ENCODE peak calls at places on chromosome 2, in nine cellular contexts. R is HAP-1, P is endodermal cell, O is psoas muscle, M is tibial nerve, N is lower lobe of right lung, Q is AG04449, J is H7, Y is NB4. W is an unnamed sample.

GRCh38 chr2:215521031-215521430 is 85.2 kb upstream of the FN1 start:
- DNase-seq in J (no peak), N (no peak), P (no peak), Q (no peak), O (no peak), M (no peak), Y (no peak), R (no peak), W (no peak)

GRCh38 chr2:77149565-77149964 is 372.6 kb downstream of the LRRTM4 start:
- DNase-seq in M (no peak), P (no peak), Y (no peak), O (no peak), R (no peak), Q (no peak), J (no peak), N (no peak), W (no peak)

GRCh38 chr2:160551259-160551658 is 57.7 kb upstream of the RBMS1 start:
- DNase-seq in R (no peak), M (no peak), P (no peak), N (no peak), Y (peak), Q (no peak), J (no peak), O (no peak), W (no peak)

GRCh38 chr2:99971326-99971965 is 170.9 kb downstream of the AFF3 start:
- DNase-seq in O (no peak), J (no peak), Q (no peak), Y (no peak), N (no peak), P (no peak), R (no peak), M (no peak), W (no peak)

GRCh38 chr2:101581675-101582299 is 106.9 kb upstream of the RFX8 start:
- DNase-seq in R (no peak), Y (no peak), M (no peak), J (no peak), Q (no peak), O (no peak), N (no peak), P (no peak), W (no peak)

GRCh38 chr2:30287190-30287589 is 55.9 kb downstream of the LBH start:
- DNase-seq in Q (no peak), R (no peak), M (no peak), J (no peak), O (no peak), N (no peak), P (no peak), Y (no peak), W (no peak)

GRCh38 chr2:169572189-169572588 is 1.5 kb downstream of the FASTKD1 start:
- DNase-seq in R (no peak), P (no peak), J (no peak), M (no peak), O (no peak), N (no peak), Y (no peak), Q (no peak), W (no peak)

GRCh38 chr2:128513416-128514283 is 195.0 kb upstream of the HS6ST1 start:
- DNase-seq in Q (no peak), J (no peak), Y (peak), R (no peak), O (no peak), N (peak), M (peak), P (no peak), W (no peak)

GRCh38 chr2:219570194-219570923 is 980 bp downstream of the OBSL1 start:
- DNase-seq in Q (no peak), N (no peak), P (peak), M (no peak), J (peak), O (peak), R (peak), Y (peak), W (peak)

GRCh38 chr2:201257941-201258665 is 2.2 kb upstream of the CASP8 start:
- DNase-seq in Q (no peak), R (peak), M (peak), J (peak), O (peak), P (peak), N (peak), Y (peak), W (peak)

GRCh38 chr2:140128909-140129308 is 1348.7 kb upstream of the NXPH2 start:
- DNase-seq in N (no peak), P (no peak), R (no peak), J (no peak), Y (no peak), Q (no peak), M (no peak), O (no peak), W (no peak)

GRCh38 chr2:217102941-217103340 is 243.1 kb upstream of the TNP1 start:
- DNase-seq in R (no peak), M (no peak), P (no peak), Y (no peak), J (no peak), O (no peak), Q (no peak), N (no peak), W (no peak)

GRCh38 chr2:1841461-1841860 is 97.1 kb upstream of the PXDN start:
- DNase-seq in R (no peak), Q (no peak), M (no peak), J (peak), Y (no peak), P (no peak), N (no peak), O (no peak), W (no peak)

GRCh38 chr2:1842945-1843344 is 98.6 kb upstream of the PXDN start:
- DNase-seq in M (no peak), Y (no peak), P (no peak), Q (no peak), N (no peak), J (no peak), O (no peak), R (no peak), W (no peak)

GRCh38 chr2:1840046-1840445 is 95.7 kb upstream of the PXDN start:
- DNase-seq in Q (no peak), J (no peak), O (no peak), N (no peak), R (no peak), Y (no peak), M (no peak), P (no peak), W (no peak)

GRCh38 chr2:1843646-1844045 is 99.3 kb upstream of the PXDN start:
- DNase-seq in Q (no peak), M (no peak), N (no peak), R (no peak), J (no peak), O (no peak), P (no peak), Y (no peak), W (no peak)

GRCh38 chr2:1841903-1842791 is 97.8 kb upstream of the PXDN start:
- DNase-seq in Y (no peak), O (no peak), Q (no peak), P (peak), N (no peak), R (no peak), M (no peak), J (peak), W (no peak)
- H3K4me3 ChIP-seq in Y (no peak), O (no peak), Q (no peak), P (no peak), N (no peak), R (no peak), M (no peak), J (peak), W (no peak)

DNA sequence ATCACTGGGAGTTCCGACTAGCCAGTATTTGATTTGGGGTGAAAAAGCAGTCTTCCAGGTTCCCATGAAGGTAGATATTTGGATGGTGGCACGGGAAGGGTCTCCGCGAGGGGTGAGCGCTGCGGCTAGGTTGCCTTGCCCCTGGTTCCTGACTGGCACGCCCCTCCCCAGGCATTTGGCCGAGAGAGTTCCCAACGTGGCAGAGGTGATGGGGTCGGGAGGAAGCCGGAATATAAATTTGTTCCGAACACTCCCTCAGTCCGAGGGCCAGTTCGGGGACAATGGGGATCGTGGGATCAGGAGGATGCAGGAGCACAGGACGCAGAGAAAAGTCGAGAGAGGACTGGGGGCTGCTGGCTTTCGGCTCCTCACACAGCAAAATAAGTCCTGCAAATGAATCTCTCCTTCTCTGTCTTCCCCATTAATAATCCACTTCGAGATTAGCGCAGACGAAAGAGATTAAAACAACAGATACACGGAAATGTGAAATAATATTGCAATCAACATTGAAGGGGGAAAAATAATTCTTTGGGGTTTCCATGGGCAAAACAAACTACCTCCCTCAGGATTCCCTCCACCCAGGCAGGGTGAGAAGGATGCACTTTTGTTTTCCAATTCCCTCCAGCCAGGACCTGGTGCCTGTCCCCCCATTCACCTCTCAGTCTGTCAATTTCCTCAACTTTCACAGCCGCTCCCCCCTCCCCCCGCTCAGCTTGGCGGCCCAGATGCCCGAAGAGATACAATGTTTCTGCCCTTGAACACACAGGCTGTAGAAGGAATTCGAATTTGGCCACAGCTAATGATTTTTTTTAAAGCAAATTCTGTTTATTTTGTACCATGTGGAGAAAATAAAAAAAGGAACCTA is 3.1 kb upstream of the ZEB2 start:
- DNase-seq in J (peak), O (peak), Q (no peak), R (peak), Y (peak), P (peak), N (peak), M (no peak), W (peak)
- H3K4me3 ChIP-seq in J (peak), O (peak), Q (peak), R (peak), Y (peak), P (peak), N (peak), M (peak), W (peak)

GRCh38 chr2:174631009-174631981 is 33.7 kb upstream of the WIPF1 start:
- DNase-seq in P (no peak), J (no peak), O (no peak), R (no peak), Q (peak), M (no peak), Y (no peak), N (no peak), W (no peak)
- H3K4me3 ChIP-seq in P (no peak), J (no peak), O (no peak), R (no peak), Q (no peak), M (no peak), Y (peak), N (peak), W (no peak)

DNA sequence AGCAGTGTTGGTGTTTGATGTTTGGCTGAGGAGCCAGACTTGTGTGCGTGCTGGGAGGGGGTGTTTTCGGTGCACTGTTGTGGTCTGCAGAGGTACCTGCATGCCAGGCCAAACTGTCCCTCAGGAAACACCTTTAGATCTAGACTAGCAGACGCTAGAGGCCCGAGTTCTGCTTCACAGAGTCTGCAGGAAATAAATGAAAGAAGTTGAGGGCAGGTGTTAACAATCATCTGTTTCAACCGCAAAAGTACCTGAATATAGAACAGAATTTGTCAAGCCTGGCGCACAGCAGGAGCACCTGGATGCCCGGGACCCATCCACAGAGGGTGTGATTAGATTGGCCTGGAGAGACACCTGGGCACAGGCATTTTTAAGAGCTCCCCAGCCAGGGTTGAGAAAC is 40.5 kb upstream of the REL start:
- DNase-seq in Q (no peak), N (no peak), J (no peak), O (no peak), M (no peak), P (no peak), Y (no peak), R (no peak), W (no peak)
- H3K4me3 ChIP-seq in Q (no peak), N (no peak), J (no peak), O (no peak), M (no peak), P (no peak), Y (no peak), R (no peak), W (no peak)

GRCh38 chr2:104857262-104858221 is 3.6 kb downstream of the POU3F3 start:
- DNase-seq in R (peak), N (no peak), O (no peak), J (peak), Y (no peak), M (no peak), Q (no peak), P (no peak), W (no peak)

GRCh38 chr2:104860141-104860790 is 6.4 kb downstream of the POU3F3 start:
- DNase-seq in J (no peak), M (no peak), P (no peak), R (peak), Y (no peak), N (no peak), O (no peak), Q (no peak), W (no peak)

GRCh38 chr2:104861295-104862060 is 7.6 kb downstream of the POU3F3 start:
- DNase-seq in O (no peak), M (no peak), P (peak), N (no peak), J (peak), Y (no peak), Q (no peak), R (peak), W (no peak)

GRCh38 chr2:104858325-104858978 is 4.5 kb downstream of the POU3F3 start:
- DNase-seq in P (no peak), J (no peak), Q (no peak), N (no peak), Y (no peak), R (no peak), M (no peak), O (no peak), W (no peak)

GRCh38 chr2:104859310-104860130 is 5.6 kb downstream of the POU3F3 start:
- DNase-seq in M (no peak), Q (no peak), O (no peak), N (no peak), R (no peak), P (no peak), J (no peak), Y (no peak), W (no peak)
- H3K4me3 ChIP-seq in M (no peak), Q (no peak), O (no peak), N (no peak), R (peak), P (no peak), J (no peak), Y (no peak), W (no peak)

GRCh38 chr2:176165598-176166055 is 8.5 kb downstream of the HOXD3 start:
- DNase-seq in Q (no peak), N (no peak), R (no peak), P (no peak), O (no peak), Y (no peak), M (no peak), J (no peak), W (no peak)
- H3K4me3 ChIP-seq in Q (no peak), N (no peak), R (peak), P (no peak), O (no peak), Y (no peak), M (no peak), J (no peak), W (no peak)

GRCh38 chr2:44940612-44941464 is 664 bp upstream of the SIX3 start:
- DNase-seq in P (peak), N (no peak), Q (no peak), M (no peak), R (peak), O (no peak), Y (no peak), J (no peak), W (no peak)
- H3K4me3 ChIP-seq in P (peak), N (peak), Q (no peak), M (peak), R (peak), O (peak), Y (no peak), J (peak), W (no peak)